ENCODE peak calls at places on chromosomes 7 and 10, in five cellular contexts. W is MV-4-11, G is H54, P is nucleus accumbens, Z is NCI-H460. K is an unnamed sample.

GRCh38 chr10:79099898-79100448 is 31.2 kb downstream of the ZMIZ1 start:
- DNase-seq in W (no peak), G (no peak), P (no peak), Z (no peak), K (no peak)

GRCh38 chr7:135074096-135074495 is 73.8 kb upstream of the TMEM140 start:
- DNase-seq in W (no peak), G (no peak), P (no peak), Z (no peak), K (no peak)

GRCh38 chr7:35286422-35286821 is 32.5 kb upstream of the TBX20 start:
- DNase-seq in W (no peak), G (no peak), P (no peak), Z (no peak), K (no peak)

GRCh38 chr10:97463363-97464132 is 17.6 kb downstream of the ZDHHC16 start:
- DNase-seq in W (peak; percentile 25), G (peak; percentile 42), P (no peak), Z (peak; percentile 50), K (peak; percentile 10)

GRCh38 chr7:136342221-136342620 is 365.1 kb upstream of the MTPN start:
- DNase-seq in W (no peak), G (no peak), P (no peak), Z (no peak), K (no peak)

GRCh38 chr10:36042135-36042534 is 400.0 kb upstream of the FZD8 start:
- DNase-seq in W (no peak), G (no peak), P (no peak), Z (no peak), K (no peak)

GRCh38 chr7:133827707-133828580 is 299.2 kb upstream of the LRGUK start:
- DNase-seq in W (no peak), G (no peak), P (no peak), Z (no peak), K (no peak)

GRCh38 chr7:116097365-116098009 is 66.9 kb upstream of the TFEC start:
- DNase-seq in W (peak; percentile 64), G (peak; percentile 47), P (no peak), Z (peak; percentile 31), K (no peak)

GRCh38 chr10:34978080-34978479 is 112.1 kb downstream of the CUL2 start:
- DNase-seq in W (no peak), G (no peak), P (no peak), Z (no peak), K (no peak)

GRCh38 chr10:124351481-124352220 is 67.1 kb downstream of the OAT start:
- DNase-seq in W (no peak), G (no peak), P (peak; percentile 3), Z (no peak), K (no peak)

GRCh38 chr10:132885451-132886210 is 56.7 kb downstream of the CFAP46 start:
- DNase-seq in W (no peak), G (no peak), P (no peak), Z (no peak), K (no peak)

GRCh38 chr10:25328361-25328760 is 153.6 kb downstream of the GPR158 start:
- DNase-seq in W (no peak), G (no peak), P (no peak), Z (no peak), K (no peak)

GRCh38 chr7:30924624-30925023 is 13.0 kb downstream of the AQP1 start:
- DNase-seq in W (no peak), G (no peak), P (no peak), Z (no peak), K (no peak)

GRCh38 chr10:45476559-45476958 is 102.5 kb downstream of the ALOX5 start:
- DNase-seq in W (no peak), G (no peak), P (no peak), Z (no peak), K (no peak)

GRCh38 chr7:19533266-19533665 is 175.6 kb downstream of the POLR1F start:
- DNase-seq in W (no peak), G (no peak), P (no peak), Z (no peak), K (no peak)

GRCh38 chr10:133169173-133169947 is 9.3 kb downstream of the KNDC1 start:
- DNase-seq in W (no peak), G (no peak), P (no peak), Z (no peak), K (no peak)

GRCh38 chr10:101126684-101127628 is 4.1 kb upstream of the TLX1 start:
- DNase-seq in W (no peak), G (no peak), P (no peak), Z (no peak), K (no peak)

GRCh38 chr7:82164813-82165212 is 278.8 kb downstream of the CACNA2D1 start:
- DNase-seq in W (no peak), G (no peak), P (peak; percentile 31), Z (peak; percentile 8), K (no peak)

GRCh38 chr10:3229815-3230214 is 57.2 kb upstream of the PITRM1 start:
- DNase-seq in W (no peak), G (no peak), P (no peak), Z (no peak), K (no peak)

K was measured in GF-D8.